ENCODE peak calls at places on chromosomes 13 and 19, in four cellular contexts. One of them, this sample, is unnamed.

GRCh38 chr19:18846862-18847515 is 15.2 kb downstream of the UPF1 start:
- DNase-seq in kidney: peak
- DNase-seq in astrocyte of the spinal cord: peak
- DNase-seq in AG04449: no peak
- DNase-seq in this sample: no peak

GRCh38 chr19:19527674-19528625 is 761 bp upstream of the YJEFN3 start:
- DNase-seq in kidney: no peak
- DNase-seq in astrocyte of the spinal cord: no peak
- DNase-seq in AG04449: no peak
- DNase-seq in this sample: no peak

GRCh38 chr13:44267966-44268365 is 105.7 kb upstream of the SERP2 start:
- DNase-seq in kidney: no peak
- DNase-seq in astrocyte of the spinal cord: peak
- DNase-seq in AG04449: peak
- DNase-seq in this sample: no peak

GRCh38 chr13:83752141-83752540 is 130.1 kb downstream of the SLITRK1 start:
- DNase-seq in kidney: no peak
- DNase-seq in astrocyte of the spinal cord: peak
- DNase-seq in AG04449: peak
- DNase-seq in this sample: no peak

GRCh38 chr13:98202026-98202425 is 25.0 kb upstream of the RNF113B start:
- DNase-seq in kidney: no peak
- DNase-seq in astrocyte of the spinal cord: no peak
- DNase-seq in AG04449: no peak
- DNase-seq in this sample: no peak

GRCh38 chr13:42992585-42993122 is 613 bp upstream of the EPSTI1 start:
- DNase-seq in kidney: no peak
- DNase-seq in astrocyte of the spinal cord: no peak
- DNase-seq in AG04449: no peak
- DNase-seq in this sample: no peak

GRCh38 chr19:33245948-33246728 is 20.5 kb upstream of the SLC7A10 start:
- DNase-seq in kidney: peak
- DNase-seq in astrocyte of the spinal cord: no peak
- DNase-seq in AG04449: no peak
- DNase-seq in this sample: peak

GRCh38 chr19:42279902-42280760 is 11.1 kb downstream of the CIC start:
- DNase-seq in kidney: peak
- DNase-seq in astrocyte of the spinal cord: peak
- DNase-seq in AG04449: no peak
- DNase-seq in this sample: peak

GRCh38 chr13:30857018-30857417 is 49.1 kb upstream of the MEDAG start:
- DNase-seq in kidney: no peak
- DNase-seq in astrocyte of the spinal cord: peak
- DNase-seq in AG04449: no peak
- DNase-seq in this sample: no peak

GRCh38 chr13:43058318-43058674 is 34.9 kb downstream of the DNAJC15 start:
- DNase-seq in kidney: peak
- DNase-seq in astrocyte of the spinal cord: peak
- DNase-seq in AG04449: peak
- DNase-seq in this sample: no peak

GRCh38 chr13:95552539-95553270 is at the start of gene CLDN10:
- DNase-seq in kidney: peak
- DNase-seq in astrocyte of the spinal cord: no peak
- DNase-seq in AG04449: no peak
- DNase-seq in this sample: no peak

DNA sequence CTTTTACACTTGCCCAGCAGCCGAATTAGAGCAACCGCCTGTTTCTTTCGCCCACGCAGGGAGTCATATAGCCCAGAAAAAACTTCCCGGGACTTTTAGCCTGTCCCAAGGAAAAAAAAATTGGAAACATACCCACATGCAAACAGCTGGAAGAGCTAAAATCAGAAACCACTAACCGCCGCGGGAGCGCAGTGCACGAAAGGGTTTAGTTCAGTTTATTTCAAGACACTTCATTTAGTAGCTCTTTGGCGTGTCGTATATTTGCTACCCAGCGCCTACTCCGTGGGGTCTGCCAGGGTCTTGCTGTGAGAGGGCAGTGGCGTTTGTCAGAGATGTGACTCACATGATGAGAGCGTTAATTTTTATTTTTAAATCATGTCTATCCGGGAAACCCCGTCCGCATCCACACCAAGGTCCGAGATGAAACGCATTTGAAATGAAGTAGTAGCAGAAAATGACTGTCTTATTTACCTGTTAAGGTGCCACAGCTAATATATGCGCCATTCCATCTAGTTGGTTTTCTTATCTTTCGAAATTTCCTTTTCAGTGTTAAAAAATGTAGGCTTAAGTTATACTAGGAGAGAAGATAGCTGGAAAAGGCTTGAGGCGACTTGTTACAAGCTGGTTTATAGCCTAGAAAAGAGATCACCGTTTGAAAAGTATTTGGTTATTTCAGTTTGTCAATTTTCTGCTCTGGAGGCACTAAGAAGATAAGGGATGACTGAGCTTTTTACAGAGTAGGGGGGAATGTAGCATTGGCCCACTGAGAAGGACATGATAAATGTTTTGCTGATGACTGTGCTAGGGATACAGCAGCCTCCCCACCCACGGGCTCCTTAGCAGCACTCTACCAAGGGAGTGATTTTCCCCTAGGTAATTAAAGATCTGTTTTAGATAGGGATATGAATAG is 1.7 kb downstream of the KLF5 start:
- DNase-seq in kidney: no peak
- DNase-seq in astrocyte of the spinal cord: peak
- DNase-seq in AG04449: peak
- DNase-seq in this sample: no peak
- TF ChIP-seq CTCF in kidney: no peak
- TF ChIP-seq CTCF in astrocyte of the spinal cord: no peak
- TF ChIP-seq CTCF in AG04449: no peak
- TF ChIP-seq CTCF in this sample: no peak

DNA sequence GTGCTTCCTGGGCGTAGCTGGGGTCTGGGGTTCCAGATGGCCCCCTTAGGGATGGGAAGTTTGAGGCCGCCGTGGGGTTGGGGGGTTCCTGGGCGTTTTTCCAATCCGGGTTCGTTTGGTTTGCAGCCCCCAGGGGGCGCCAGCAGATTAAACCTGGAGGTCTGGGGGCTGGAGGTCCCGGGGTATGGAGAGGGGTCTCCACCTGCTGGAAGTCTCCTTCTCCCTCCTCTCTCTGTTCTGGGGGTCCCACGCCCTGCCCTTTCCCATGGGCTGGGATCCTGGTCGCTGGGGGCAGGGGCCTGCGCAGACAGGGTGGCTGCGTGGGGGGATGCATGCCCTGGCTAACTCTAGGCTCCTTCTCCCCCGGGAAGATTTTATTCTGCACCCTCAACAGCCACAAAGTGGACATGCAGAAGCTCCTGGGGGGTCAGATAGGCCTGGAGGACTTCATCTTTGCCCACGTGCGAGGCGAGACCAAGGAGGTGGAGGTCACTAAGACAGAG is 897 bp downstream of the GIPC3 start:
- DNase-seq in kidney: no peak
- DNase-seq in astrocyte of the spinal cord: no peak
- DNase-seq in AG04449: no peak
- DNase-seq in this sample: no peak
- TF ChIP-seq CTCF in kidney: peak
- TF ChIP-seq CTCF in astrocyte of the spinal cord: peak
- TF ChIP-seq CTCF in AG04449: peak
- TF ChIP-seq CTCF in this sample: peak

GRCh38 chr19:40584007-40584406 is 7.3 kb downstream of the SHKBP1 start:
- DNase-seq in kidney: no peak
- DNase-seq in astrocyte of the spinal cord: no peak
- DNase-seq in AG04449: no peak
- DNase-seq in this sample: no peak
- TF ChIP-seq CTCF in kidney: no peak
- TF ChIP-seq CTCF in astrocyte of the spinal cord: peak
- TF ChIP-seq CTCF in AG04449: peak
- TF ChIP-seq CTCF in this sample: peak

DNA sequence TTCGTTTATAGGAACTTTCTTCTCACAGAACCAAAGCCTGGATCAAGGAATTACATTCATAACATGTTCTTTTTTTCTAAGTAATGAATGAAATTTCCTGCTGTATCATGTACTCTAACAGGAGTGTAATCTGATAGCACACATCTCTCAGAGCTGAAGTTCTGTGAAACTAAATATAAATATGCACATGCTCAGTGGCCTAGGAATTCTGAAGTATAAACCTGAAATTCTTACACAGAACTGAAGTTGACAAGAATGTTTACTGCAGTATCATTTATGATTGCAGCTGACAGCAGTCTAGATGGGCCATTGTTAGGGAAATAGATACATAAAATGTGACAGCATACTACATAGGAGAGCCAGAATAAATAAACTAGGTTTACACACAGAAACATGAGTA is 54.5 kb downstream of the USP12 start:
- DNase-seq in kidney: no peak
- DNase-seq in astrocyte of the spinal cord: peak
- DNase-seq in AG04449: no peak
- DNase-seq in this sample: no peak
- TF ChIP-seq CTCF in kidney: no peak
- TF ChIP-seq CTCF in astrocyte of the spinal cord: no peak
- TF ChIP-seq CTCF in AG04449: no peak
- TF ChIP-seq CTCF in this sample: no peak

DNA sequence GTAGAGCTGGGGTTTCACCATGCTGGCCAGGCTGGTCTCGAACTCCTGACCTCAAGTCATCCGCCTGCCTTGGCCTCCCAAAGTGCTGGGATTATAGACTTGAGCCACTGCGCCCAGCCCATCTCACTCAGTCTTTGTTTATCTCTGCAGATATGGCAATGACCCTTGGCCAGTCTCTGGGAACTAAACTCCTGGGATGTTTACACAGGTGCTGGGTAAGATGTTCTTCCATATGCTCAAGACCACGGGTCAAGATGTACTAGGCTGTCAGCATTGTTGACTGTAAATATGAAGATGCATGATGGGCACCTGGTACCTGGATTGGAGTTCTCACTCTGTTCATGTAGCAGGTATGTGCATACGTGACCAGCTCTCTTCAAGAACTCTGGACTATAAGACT is 35.8 kb downstream of the ZNF473 start:
- DNase-seq in kidney: no peak
- DNase-seq in astrocyte of the spinal cord: no peak
- DNase-seq in AG04449: no peak
- DNase-seq in this sample: no peak
- TF ChIP-seq CTCF in kidney: no peak
- TF ChIP-seq CTCF in astrocyte of the spinal cord: no peak
- TF ChIP-seq CTCF in AG04449: no peak
- TF ChIP-seq CTCF in this sample: no peak

GRCh38 chr13:40973409-40973808 is 45.7 kb downstream of the ELF1 start:
- DNase-seq in kidney: no peak
- DNase-seq in astrocyte of the spinal cord: no peak
- DNase-seq in AG04449: no peak
- DNase-seq in this sample: no peak

GRCh38 chr13:40971321-40971720 is 47.8 kb downstream of the ELF1 start:
- DNase-seq in kidney: no peak
- DNase-seq in astrocyte of the spinal cord: no peak
- DNase-seq in AG04449: no peak
- DNase-seq in this sample: no peak

GRCh38 chr13:40975441-40975840 is 43.7 kb downstream of the ELF1 start:
- DNase-seq in kidney: no peak
- DNase-seq in astrocyte of the spinal cord: no peak
- DNase-seq in AG04449: no peak
- DNase-seq in this sample: no peak

GRCh38 chr13:40970803-40971202 is 48.3 kb downstream of the ELF1 start:
- DNase-seq in kidney: no peak
- DNase-seq in astrocyte of the spinal cord: no peak
- DNase-seq in AG04449: no peak
- DNase-seq in this sample: no peak

DNA sequence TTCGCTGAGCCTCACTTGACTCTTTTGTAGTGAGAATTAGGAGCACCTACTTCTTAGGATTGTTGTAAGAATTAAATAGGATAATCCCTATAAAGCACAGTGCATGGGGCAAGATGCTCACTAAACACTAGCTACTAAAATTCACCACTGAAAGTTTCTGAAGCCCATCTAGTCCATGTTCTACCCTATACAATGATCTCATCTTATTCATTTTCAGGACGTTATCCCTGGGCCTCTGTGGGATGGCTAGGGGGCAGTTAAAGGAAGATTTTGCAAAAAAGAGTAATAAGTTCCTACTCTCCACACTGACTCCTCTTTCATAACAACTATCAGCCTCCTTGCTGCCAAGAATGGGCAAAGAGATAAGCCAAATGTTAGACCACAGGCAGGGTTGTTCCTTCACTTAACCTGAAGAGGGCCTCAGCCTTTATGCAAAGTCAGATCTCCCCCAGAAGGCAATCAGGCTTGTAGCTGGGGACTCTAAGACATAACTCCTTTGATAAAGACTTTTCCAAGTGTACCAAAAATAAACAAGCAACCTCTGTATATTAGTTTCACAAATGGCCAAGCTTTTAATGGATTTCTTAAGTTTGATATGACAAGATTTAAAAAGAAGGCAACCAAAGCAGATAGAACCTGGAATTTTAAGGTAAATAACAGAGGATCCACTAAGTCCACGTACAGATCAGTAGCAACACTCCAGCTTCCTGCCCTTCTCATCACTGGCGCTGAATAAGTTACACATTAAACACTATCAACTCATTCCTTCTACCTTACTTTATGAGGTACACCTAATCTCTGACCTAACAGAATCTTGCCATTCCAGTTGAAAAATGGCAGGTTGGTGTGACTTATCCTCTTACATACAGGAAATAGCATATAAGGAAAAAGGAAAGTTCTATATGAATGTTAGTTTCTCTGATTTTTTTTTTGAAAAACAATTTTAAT is 44.4 kb downstream of the ELF1 start:
- DNase-seq in kidney: no peak
- DNase-seq in astrocyte of the spinal cord: peak
- DNase-seq in AG04449: no peak
- DNase-seq in this sample: no peak
- TF ChIP-seq CTCF in kidney: peak
- TF ChIP-seq CTCF in astrocyte of the spinal cord: peak
- TF ChIP-seq CTCF in AG04449: peak
- TF ChIP-seq CTCF in this sample: peak

GRCh38 chr13:85812282-85812681 is 13.1 kb upstream of the SLITRK6 start:
- DNase-seq in kidney: no peak
- DNase-seq in astrocyte of the spinal cord: no peak
- DNase-seq in AG04449: no peak
- DNase-seq in this sample: no peak

DNA sequence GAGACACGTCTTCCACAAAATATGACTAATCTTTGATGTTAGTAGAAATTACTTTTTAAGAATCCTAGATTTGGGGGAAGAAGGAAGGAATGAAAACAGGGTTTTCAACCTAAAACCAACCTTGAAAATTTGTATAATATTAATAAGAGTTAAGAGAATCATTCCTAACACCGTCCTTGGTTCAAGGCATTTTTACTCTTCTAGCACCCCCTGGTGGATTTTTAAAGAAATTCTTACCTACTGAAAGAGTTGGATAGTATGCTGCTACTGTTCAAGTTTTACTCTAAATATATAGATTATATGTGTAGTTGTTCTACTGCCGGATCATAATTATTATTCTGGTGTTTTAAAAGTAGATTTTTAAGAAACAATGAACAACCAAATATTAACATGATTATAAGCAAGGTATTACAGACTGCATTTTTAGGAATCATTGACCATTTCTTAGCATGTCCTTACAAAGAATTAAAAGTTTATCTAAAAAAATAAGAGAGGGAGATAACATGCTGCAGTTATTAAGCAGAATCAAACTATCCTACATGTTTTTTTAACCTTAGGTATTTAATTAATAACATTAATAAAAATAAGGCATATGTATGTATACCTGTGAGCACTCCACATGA is 7.4 kb upstream of the SLITRK6 start:
- DNase-seq in kidney: no peak
- DNase-seq in astrocyte of the spinal cord: peak
- DNase-seq in AG04449: peak
- DNase-seq in this sample: no peak
- TF ChIP-seq CTCF in kidney: peak
- TF ChIP-seq CTCF in astrocyte of the spinal cord: peak
- TF ChIP-seq CTCF in AG04449: peak
- TF ChIP-seq CTCF in this sample: peak

GRCh38 chr19:55676384-55676783 is 1.4 kb downstream of the EPN1 start:
- DNase-seq in kidney: no peak
- DNase-seq in astrocyte of the spinal cord: no peak
- DNase-seq in AG04449: no peak
- DNase-seq in this sample: no peak
- TF ChIP-seq CTCF in kidney: no peak
- TF ChIP-seq CTCF in astrocyte of the spinal cord: no peak
- TF ChIP-seq CTCF in AG04449: no peak
- TF ChIP-seq CTCF in this sample: no peak

This sample was measured in chondrocyte.